ENCODE peak calls at places on chromosome 10, in ten cellular contexts. W, K, P, I, T, Z, S, C, D and A are unnamed samples.

GRCh38 chr10:124728071-124728829 is 15.9 kb downstream of the FAM53B start:
- DNase-seq in W (no peak), K (no peak), P (no peak), I (no peak), T (no peak), Z (peak), S (no peak), C (no peak), D (no peak), A (no peak)

GRCh38 chr10:11993834-11994468 is 48.7 kb downstream of the UPF2 start:
- DNase-seq in W (no peak), K (no peak), P (no peak), I (no peak), T (no peak), Z (no peak), S (no peak), C (no peak), D (no peak), A (no peak)

GRCh38 chr10:88066876-88067275 is 203.5 kb downstream of the PTEN start:
- DNase-seq in W (no peak), K (no peak), P (no peak), I (no peak), T (no peak), Z (peak), S (no peak), C (no peak), D (no peak), A (no peak)

GRCh38 chr10:106224676-106225075 is 939.8 kb downstream of the SORCS1 start:
- DNase-seq in W (no peak), K (no peak), P (no peak), I (no peak), T (no peak), Z (no peak), S (no peak), C (no peak), D (no peak), A (no peak)

GRCh38 chr10:88986549-88987242 is 3.9 kb upstream of the FAS start:
- DNase-seq in W (no peak), K (peak), P (no peak), I (no peak), T (peak), Z (no peak), S (no peak), C (peak), D (no peak), A (no peak)

GRCh38 chr10:71344916-71345557 is 26.0 kb downstream of the SLC29A3 start:
- DNase-seq in W (no peak), K (no peak), P (no peak), I (no peak), T (peak), Z (no peak), S (no peak), C (no peak), D (no peak), A (no peak)

GRCh38 chr10:46557319-46558140 is 1.1 kb upstream of the GPRIN2 start:
- DNase-seq in W (peak), K (peak), P (no peak), I (no peak), T (no peak), Z (peak), S (no peak), C (peak), D (no peak), A (no peak)

GRCh38 chr10:95384011-95384704 is 93.4 kb upstream of the PDLIM1 start:
- DNase-seq in W (no peak), K (no peak), P (no peak), I (no peak), T (no peak), Z (no peak), S (no peak), C (no peak), D (no peak), A (no peak)

GRCh38 chr10:119872610-119872859 is at the start of gene MCMBP:
- DNase-seq in W (no peak), K (no peak), P (no peak), I (no peak), T (no peak), Z (no peak), S (no peak), C (no peak), D (no peak), A (no peak)

GRCh38 chr10:31484407-31485135 is 165.6 kb downstream of the ZEB1 start:
- DNase-seq in W (no peak), K (no peak), P (no peak), I (peak), T (no peak), Z (no peak), S (peak), C (no peak), D (no peak), A (no peak)

GRCh38 chr10:91105269-91105668 is 115.2 kb upstream of the PCGF5 start:
- DNase-seq in W (no peak), K (no peak), P (no peak), I (no peak), T (no peak), Z (no peak), S (no peak), C (no peak), D (no peak), A (no peak)

GRCh38 chr10:80480852-80481251 is 26.7 kb downstream of the TSPAN14 start:
- DNase-seq in W (no peak), K (no peak), P (no peak), I (no peak), T (no peak), Z (no peak), S (no peak), C (no peak), D (no peak), A (no peak)

GRCh38 chr10:373516-374309 is 238.5 kb downstream of the ZMYND11 start:
- DNase-seq in W (no peak), K (no peak), P (no peak), I (peak), T (peak), Z (no peak), S (peak), C (no peak), D (no peak), A (peak)

GRCh38 chr10:62805139-62806092 is 896 bp downstream of the ADO start:
- DNase-seq in W (no peak), K (peak), P (no peak), I (peak), T (peak), Z (no peak), S (peak), C (no peak), D (no peak), A (no peak)

GRCh38 chr10:82254237-82254636 is 379.2 kb downstream of the NRG3 start:
- DNase-seq in W (no peak), K (no peak), P (no peak), I (no peak), T (no peak), Z (no peak), S (no peak), C (no peak), D (no peak), A (no peak)

GRCh38 chr10:31940839-31941653 is 12.4 kb upstream of the ARHGAP12 start:
- DNase-seq in W (no peak), K (peak), P (peak), I (peak), T (peak), Z (no peak), S (peak), C (peak), D (peak), A (peak)

GRCh38 chr10:122051609-122052385 is 62.8 kb downstream of the TACC2 start:
- DNase-seq in W (no peak), K (peak), P (peak), I (peak), T (no peak), Z (no peak), S (peak), C (peak), D (no peak), A (peak)

GRCh38 chr10:126391162-126391880 is 3.0 kb upstream of the ADAM12 start:
- DNase-seq in W (no peak), K (no peak), P (no peak), I (no peak), T (peak), Z (no peak), S (peak), C (no peak), D (no peak), A (no peak)

GRCh38 chr10:76082232-76082631 is 650.8 kb downstream of the LRMDA start:
- DNase-seq in W (no peak), K (no peak), P (no peak), I (peak), T (no peak), Z (no peak), S (peak), C (no peak), D (no peak), A (no peak)

GRCh38 chr10:6101181-6101580 is 12.3 kb downstream of the RBM17 start:
- DNase-seq in W (no peak), K (no peak), P (no peak), I (no peak), T (no peak), Z (no peak), S (no peak), C (no peak), D (no peak), A (no peak)

GRCh38 chr10:100731603-100732596 is 13.5 kb upstream of the PAX2 start:
- DNase-seq in W (no peak), K (no peak), P (no peak), I (no peak), T (peak), Z (no peak), S (no peak), C (no peak), D (no peak), A (no peak)

GRCh38 chr10:124461642-124462347 is at the start of gene LHPP:
- DNase-seq in W (peak), K (peak), P (peak), I (peak), T (peak), Z (peak), S (peak), C (peak), D (peak), A (peak)

GRCh38 chr10:70513848-70514309 is 35.3 kb downstream of the PALD1 start:
- DNase-seq in W (no peak), K (peak), P (no peak), I (no peak), T (no peak), Z (no peak), S (no peak), C (no peak), D (no peak), A (no peak)

GRCh38 chr10:649798-650690 is 39.4 kb downstream of the DIP2C start:
- DNase-seq in W (no peak), K (peak), P (no peak), I (no peak), T (no peak), Z (no peak), S (no peak), C (peak), D (no peak), A (peak)

GRCh38 chr10:82037076-82037475 is 162.1 kb downstream of the NRG3 start:
- DNase-seq in W (no peak), K (no peak), P (no peak), I (no peak), T (peak), Z (no peak), S (no peak), C (no peak), D (no peak), A (no peak)

GRCh38 chr10:4249841-4250496 is 465.0 kb upstream of the KLF6 start:
- DNase-seq in W (no peak), K (no peak), P (no peak), I (no peak), T (no peak), Z (no peak), S (no peak), C (no peak), D (no peak), A (no peak)

GRCh38 chr10:72470670-72471069 is 116.0 kb upstream of the DNAJB12 start:
- DNase-seq in W (no peak), K (no peak), P (no peak), I (no peak), T (no peak), Z (peak), S (no peak), C (no peak), D (no peak), A (no peak)

GRCh38 chr10:128018236-128018635 is 108.0 kb downstream of the MKI67 start:
- DNase-seq in W (no peak), K (no peak), P (no peak), I (no peak), T (no peak), Z (no peak), S (no peak), C (no peak), D (no peak), A (no peak)

DNA sequence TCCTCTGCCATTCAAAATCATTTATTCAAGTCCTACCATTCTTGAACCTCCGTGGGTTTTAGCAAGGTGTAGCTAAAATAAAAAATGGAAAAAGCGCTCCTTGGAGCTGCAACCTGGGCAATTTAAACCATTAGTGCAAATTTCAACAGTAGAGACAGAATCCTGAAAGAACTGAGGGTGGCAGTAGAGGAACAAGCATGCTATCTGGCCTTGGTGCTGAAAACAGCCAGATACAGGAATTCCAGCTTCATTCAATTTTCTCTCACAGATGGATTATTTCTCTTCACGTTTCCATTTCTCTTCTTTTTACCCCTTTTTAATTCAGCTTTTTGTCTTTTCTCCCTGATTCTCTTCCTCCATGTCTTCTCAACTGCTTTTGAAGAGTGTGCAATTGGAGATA is 77.7 kb downstream of the OTUD1 start:
- DNase-seq in W (no peak), K (peak), P (no peak), I (peak), T (peak), Z (peak), S (peak), C (no peak), D (no peak), A (no peak)
- TF ChIP-seq CTCF in W (peak), K (peak), P (peak), I (peak), T (peak), Z (no peak), S (peak), C (peak), D (peak), A (peak)

GRCh38 chr10:14144491-14144890 is 186.2 kb downstream of the FRMD4A start:
- DNase-seq in W (no peak), K (no peak), P (no peak), I (no peak), T (no peak), Z (no peak), S (no peak), C (no peak), D (no peak), A (no peak)
- TF ChIP-seq CTCF in W (no peak), K (no peak), P (no peak), I (no peak), T (no peak), Z (no peak), S (no peak), C (no peak), D (no peak), A (no peak)

DNA sequence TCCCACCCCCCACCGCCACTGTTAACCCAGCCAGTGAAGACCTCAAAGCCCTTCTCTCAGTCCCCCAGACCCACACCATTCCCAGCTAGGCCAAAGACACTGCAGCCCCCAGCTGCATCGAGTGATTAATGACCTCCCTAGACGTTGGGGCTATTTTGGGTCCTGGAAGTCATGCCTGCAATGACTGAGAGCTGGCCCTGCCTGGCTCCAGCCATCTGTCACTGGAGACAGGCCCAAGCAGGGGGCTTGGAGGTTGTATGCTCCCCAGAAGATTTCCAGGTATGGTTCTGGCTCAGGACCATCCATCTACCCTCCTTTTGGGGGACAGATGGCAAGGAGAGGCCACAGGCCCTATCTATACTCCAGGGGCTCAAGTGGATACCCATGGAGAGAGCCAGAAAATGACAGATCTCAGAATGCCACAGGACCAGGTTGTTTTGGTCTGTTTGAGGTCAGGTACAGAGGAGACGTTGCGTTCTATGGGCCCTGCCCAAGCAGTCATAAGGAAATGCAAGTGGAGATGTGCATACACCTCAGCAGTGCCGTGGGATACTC is 5.1 kb downstream of the KCNIP2 start:
- DNase-seq in W (no peak), K (no peak), P (no peak), I (no peak), T (no peak), Z (no peak), S (no peak), C (no peak), D (no peak), A (no peak)
- TF ChIP-seq CTCF in W (no peak), K (no peak), P (no peak), I (no peak), T (no peak), Z (no peak), S (no peak), C (no peak), D (no peak), A (no peak)

GRCh38 chr10:37992083-37992482 is 15.6 kb upstream of the ZNF25 start:
- DNase-seq in W (no peak), K (no peak), P (no peak), I (no peak), T (peak), Z (no peak), S (no peak), C (no peak), D (no peak), A (no peak)
- TF ChIP-seq CTCF in W (no peak), K (no peak), P (peak), I (no peak), T (peak), Z (no peak), S (no peak), C (no peak), D (no peak), A (no peak)

GRCh38 chr10:116764979-116765378 is 22.6 kb upstream of the HSPA12A start:
- DNase-seq in W (no peak), K (no peak), P (no peak), I (no peak), T (no peak), Z (no peak), S (no peak), C (no peak), D (no peak), A (no peak)

GRCh38 chr10:116766241-116767198 is 24.2 kb upstream of the HSPA12A start:
- DNase-seq in W (no peak), K (no peak), P (no peak), I (no peak), T (no peak), Z (no peak), S (no peak), C (no peak), D (no peak), A (no peak)

GRCh38 chr10:116767235-116767634 is 24.9 kb upstream of the HSPA12A start:
- DNase-seq in W (no peak), K (no peak), P (no peak), I (no peak), T (no peak), Z (no peak), S (peak), C (no peak), D (no peak), A (no peak)

GRCh38 chr10:116763440-116763839 is 21.1 kb upstream of the HSPA12A start:
- DNase-seq in W (no peak), K (no peak), P (no peak), I (no peak), T (no peak), Z (no peak), S (no peak), C (no peak), D (no peak), A (no peak)

GRCh38 chr10:116765549-116766162 is 23.3 kb upstream of the HSPA12A start:
- DNase-seq in W (no peak), K (peak), P (peak), I (no peak), T (no peak), Z (no peak), S (no peak), C (no peak), D (no peak), A (no peak)
- TF ChIP-seq CTCF in W (no peak), K (peak), P (peak), I (peak), T (peak), Z (peak), S (peak), C (no peak), D (no peak), A (peak)

DNA sequence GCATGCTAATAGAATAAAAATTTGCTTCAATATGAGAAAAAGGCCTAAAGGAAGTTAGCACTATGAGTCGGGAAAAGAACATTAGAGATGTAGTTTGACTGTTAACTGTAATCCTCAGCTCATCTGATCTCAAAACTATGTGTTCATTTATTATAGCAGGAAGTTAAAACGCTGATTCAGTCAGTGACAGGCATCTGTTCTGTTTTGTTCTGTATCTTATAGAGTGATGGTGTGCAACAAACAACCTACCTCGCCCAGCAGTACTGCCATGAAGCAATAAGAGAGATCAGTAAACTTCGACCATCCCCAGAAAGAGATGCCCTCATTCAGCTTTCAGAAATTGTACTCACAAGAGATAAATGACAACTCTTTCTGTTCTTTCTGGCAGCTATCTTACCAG is 48.6 kb downstream of the PDSS1 start:
- DNase-seq in W (no peak), K (no peak), P (no peak), I (no peak), T (no peak), Z (no peak), S (no peak), C (no peak), D (no peak), A (no peak)
- TF ChIP-seq CTCF in W (no peak), K (no peak), P (no peak), I (no peak), T (no peak), Z (no peak), S (no peak), C (no peak), D (no peak), A (no peak)